ENCODE peak calls at places on chromosomes 6 and 20, in seven cellular contexts. Z is right cardiac atrium, Q is SIG-M5, Y is psoas muscle, D is nucleus accumbens, I is mesenteric fat pad, P is Kasumi-1. S is an unnamed sample.

GRCh38 chr6:56938634-56939294 is 16.1 kb upstream of the BEND6 start:
- DNase-seq in Z (no peak), Q (no peak), Y (peak), D (no peak), I (no peak), P (no peak), S (no peak)

GRCh38 chr6:15498640-15499039 is 164.2 kb downstream of the DTNBP1 start:
- DNase-seq in Z (no peak), Q (no peak), Y (no peak), D (no peak), I (no peak), P (no peak), S (no peak)

GRCh38 chr20:17936306-17936790 is 32.2 kb downstream of the SNX5 start:
- DNase-seq in Z (no peak), Q (no peak), Y (no peak), D (no peak), I (no peak), P (no peak), S (no peak)

GRCh38 chr6:116974526-116974925 is 97.5 kb downstream of the RFX6 start:
- DNase-seq in Z (no peak), Q (no peak), Y (no peak), D (no peak), I (no peak), P (no peak), S (no peak)

GRCh38 chr6:106927531-106928398 is 46.8 kb downstream of the CD24 start:
- DNase-seq in Z (peak), Q (no peak), Y (no peak), D (no peak), I (no peak), P (peak), S (no peak)

GRCh38 chr6:101276066-101276465 is 117.4 kb upstream of the GRIK2 start:
- DNase-seq in Z (no peak), Q (no peak), Y (no peak), D (no peak), I (no peak), P (no peak), S (no peak)

GRCh38 chr6:99344289-99344688 is 5.2 kb downstream of the FAXC start:
- DNase-seq in Z (no peak), Q (no peak), Y (no peak), D (no peak), I (no peak), P (no peak), S (no peak)

GRCh38 chr6:167049275-167049674 is 50.1 kb downstream of the CEP43 start:
- DNase-seq in Z (no peak), Q (no peak), Y (no peak), D (no peak), I (no peak), P (no peak), S (no peak)

GRCh38 chr6:116438590-116439448 is 22.4 kb upstream of the CALHM6 start:
- DNase-seq in Z (no peak), Q (no peak), Y (no peak), D (no peak), I (no peak), P (no peak), S (no peak)

GRCh38 chr6:22709804-22710203 is 140.4 kb downstream of the HDGFL1 start:
- DNase-seq in Z (no peak), Q (no peak), Y (no peak), D (no peak), I (no peak), P (no peak), S (no peak)

GRCh38 chr6:5302220-5302946 is 41.1 kb downstream of the FARS2 start:
- DNase-seq in Z (no peak), Q (no peak), Y (no peak), D (no peak), I (no peak), P (no peak), S (no peak)

GRCh38 chr6:144406796-144407195 is 121.7 kb downstream of the UTRN start:
- DNase-seq in Z (no peak), Q (no peak), Y (no peak), D (no peak), I (no peak), P (no peak), S (no peak)

GRCh38 chr6:11814819-11815218 is 36.2 kb upstream of the ADTRP start:
- DNase-seq in Z (no peak), Q (no peak), Y (no peak), D (no peak), I (no peak), P (no peak), S (no peak)

GRCh38 chr6:160881409-160881808 is 110.2 kb upstream of the MAP3K4 start:
- DNase-seq in Z (no peak), Q (no peak), Y (no peak), D (no peak), I (no peak), P (no peak), S (no peak)

GRCh38 chr6:17584241-17584803 is 15.8 kb upstream of the FAM8A1 start:
- DNase-seq in Z (no peak), Q (no peak), Y (no peak), D (peak), I (no peak), P (peak), S (no peak)

GRCh38 chr6:1993049-1993448 is 252.4 kb downstream of the GMDS start:
- DNase-seq in Z (no peak), Q (no peak), Y (no peak), D (no peak), I (no peak), P (no peak), S (no peak)

GRCh38 chr6:101597711-101598110 is 204.2 kb downstream of the GRIK2 start:
- DNase-seq in Z (peak), Q (no peak), Y (no peak), D (no peak), I (no peak), P (no peak), S (no peak)

GRCh38 chr20:51738877-51739447 is 29.2 kb downstream of the ATP9A start:
- DNase-seq in Z (no peak), Q (no peak), Y (no peak), D (no peak), I (no peak), P (no peak), S (no peak)

GRCh38 chr20:48006036-48006833 is 221.0 kb upstream of the SULF2 start:
- DNase-seq in Z (no peak), Q (no peak), Y (no peak), D (no peak), I (no peak), P (no peak), S (no peak)

S was measured in GDM1.